ENCODE peak calls at places on chromosomes 6 and 20, in seven cellular contexts. Q, N, V, Z, M, U and A are unnamed samples.

GRCh38 chr20:18391686-18392085 is 75.1 kb downstream of the DZANK1 start:
- DNase-seq in Q (no peak), N (no peak), V (no peak), Z (no peak), M (no peak), U (no peak), A (no peak)

GRCh38 chr6:12420626-12421025 is 130.5 kb downstream of the EDN1 start:
- DNase-seq in Q (no peak), N (no peak), V (no peak), Z (no peak), M (no peak), U (no peak), A (no peak)

GRCh38 chr6:112469306-112469705 is 122.2 kb downstream of the RFPL4B start:
- DNase-seq in Q (no peak), N (no peak), V (no peak), Z (no peak), M (no peak), U (no peak), A (no peak)

GRCh38 chr6:170448317-170448716 is 104.8 kb downstream of the PSMB1 start:
- DNase-seq in Q (peak), N (no peak), V (no peak), Z (no peak), M (no peak), U (no peak), A (no peak)

GRCh38 chr6:36355819-36356218 is 19.1 kb upstream of the BNIP5 start:
- DNase-seq in Q (no peak), N (no peak), V (no peak), Z (no peak), M (no peak), U (no peak), A (no peak)

GRCh38 chr6:138514860-138515540 is 15.7 kb upstream of the NHSL1 start:
- DNase-seq in Q (no peak), N (peak), V (no peak), Z (no peak), M (no peak), U (no peak), A (no peak)

GRCh38 chr6:168049277-168049676 is 29.7 kb downstream of the FRMD1 start:
- DNase-seq in Q (no peak), N (no peak), V (no peak), Z (no peak), M (no peak), U (no peak), A (no peak)

GRCh38 chr20:50460608-50461268 is 49.4 kb upstream of the PTPN1 start:
- DNase-seq in Q (peak), N (peak), V (peak), Z (peak), M (peak), U (peak), A (peak)

GRCh38 chr20:35773154-35773751 is 1.4 kb downstream of the PHF20 start:
- DNase-seq in Q (no peak), N (peak), V (peak), Z (no peak), M (peak), U (no peak), A (no peak)

GRCh38 chr6:157107915-157108651 is 215.2 kb downstream of the TMEM242 start:
- DNase-seq in Q (no peak), N (no peak), V (no peak), Z (no peak), M (no peak), U (no peak), A (peak)

GRCh38 chr20:10309326-10309725 is 90.7 kb downstream of the SNAP25 start:
- DNase-seq in Q (no peak), N (no peak), V (no peak), Z (no peak), M (no peak), U (no peak), A (peak)

GRCh38 chr6:147131728-147132127 is 72.5 kb upstream of the STXBP5 start:
- DNase-seq in Q (no peak), N (no peak), V (no peak), Z (no peak), M (no peak), U (no peak), A (no peak)

GRCh38 chr20:10673176-10673830 is 496 bp downstream of the JAG1 start:
- DNase-seq in Q (peak), N (no peak), V (peak), Z (peak), M (no peak), U (peak), A (peak)

GRCh38 chr6:122995930-122996796 is at the start of gene CLVS2:
- DNase-seq in Q (peak), N (no peak), V (no peak), Z (peak), M (no peak), U (peak), A (peak)

GRCh38 chr6:132919028-132919427 is 104.7 kb downstream of the RPS12 start:
- DNase-seq in Q (no peak), N (no peak), V (no peak), Z (no peak), M (no peak), U (no peak), A (no peak)

GRCh38 chr20:9235518-9235917 is 166.6 kb downstream of the PLCB4 start:
- DNase-seq in Q (no peak), N (no peak), V (no peak), Z (no peak), M (no peak), U (no peak), A (peak)

GRCh38 chr6:85669735-85670194 is 27.1 kb upstream of the SYNCRIP start:
- DNase-seq in Q (no peak), N (peak), V (peak), Z (no peak), M (no peak), U (no peak), A (no peak)

GRCh38 chr20:18225652-18226051 is 62.7 kb upstream of the ZNF133 start:
- DNase-seq in Q (no peak), N (no peak), V (no peak), Z (no peak), M (no peak), U (no peak), A (no peak)

GRCh38 chr20:57408536-57409233 is 17.5 kb downstream of the RBM38 start:
- DNase-seq in Q (peak), N (no peak), V (no peak), Z (no peak), M (no peak), U (no peak), A (no peak)

GRCh38 chr6:114339706-114340105 is 3.1 kb downstream of the HS3ST5 start:
- DNase-seq in Q (no peak), N (no peak), V (no peak), Z (no peak), M (no peak), U (no peak), A (no peak)

GRCh38 chr20:62745279-62745958 is 36.8 kb downstream of the NTSR1 start:
- DNase-seq in Q (no peak), N (no peak), V (no peak), Z (peak), M (no peak), U (no peak), A (no peak)

GRCh38 chr6:131303338-131303954 is 168.2 kb downstream of the AKAP7 start:
- DNase-seq in Q (no peak), N (no peak), V (no peak), Z (no peak), M (no peak), U (no peak), A (no peak)

GRCh38 chr20:50628326-50628725 is 63.0 kb downstream of the RIPOR3 start:
- DNase-seq in Q (no peak), N (no peak), V (no peak), Z (peak), M (no peak), U (no peak), A (peak)

GRCh38 chr6:14211596-14211961 is 94.0 kb downstream of the CD83 start:
- DNase-seq in Q (peak), N (peak), V (no peak), Z (peak), M (peak), U (peak), A (peak)